ENCODE peak calls at places on chromosomes 13 and 19, in ten cellular contexts. V is left ventricle myocardium inferior, U is pancreas, W is mammary epithelial cell, D is colonic mucosa, K is breast epithelium, Z is mucosa of descending colon, S is lower lobe of right lung, J is heart left ventricle, E is transverse colon. N is an unnamed sample.
A peak's percentile ranks its signal among the peaks of the same experiment; 100 is the strongest.

GRCh38 chr13:49343255-49343654 is 95.5 kb downstream of the CDADC1 start:
- DNase-seq in V (no peak), U (no peak), W (no peak), D (no peak), K (no peak), Z (no peak), S (no peak), J (no peak), E (no peak), N (no peak)

GRCh38 chr13:27770809-27771208 is 21.5 kb upstream of the GSX1 start:
- DNase-seq in V (no peak), U (no peak), W (peak; percentile 86), D (peak; percentile 36), K (no peak), Z (no peak), S (no peak), J (no peak), E (peak; percentile 36), N (no peak)

GRCh38 chr13:31965361-31966066 is 66.1 kb upstream of the FRY start:
- DNase-seq in V (no peak), U (no peak), W (peak; percentile 59), D (no peak), K (no peak), Z (no peak), S (no peak), J (no peak), E (no peak), N (no peak)

GRCh38 chr19:49664171-49665070 is 1.2 kb downstream of the IRF3 start:
- DNase-seq in V (peak; percentile 89), U (peak; percentile 95), W (peak; percentile 95), D (peak; percentile 97), K (peak; percentile 93), Z (peak; percentile 96), S (peak; percentile 93), J (peak; percentile 87), E (peak; percentile 94), N (no peak)

GRCh38 chr13:86445584-86446140 is 646.4 kb upstream of the SLITRK6 start:
- DNase-seq in V (no peak), U (no peak), W (no peak), D (no peak), K (no peak), Z (no peak), S (no peak), J (no peak), E (no peak), N (no peak)

GRCh38 chr13:101514695-101515275 is 62.3 kb downstream of the ITGBL1 start:
- DNase-seq in V (no peak), U (no peak), W (peak; percentile 46), D (peak; percentile 20), K (no peak), Z (no peak), S (no peak), J (no peak), E (no peak), N (no peak)

GRCh38 chr13:80339841-80340642 is 884 bp downstream of the SPRY2 start:
- DNase-seq in V (peak; percentile 52), U (peak; percentile 83), W (peak; percentile 52), D (peak; percentile 67), K (no peak), Z (peak; percentile 74), S (peak; percentile 69), J (peak; percentile 58), E (peak; percentile 68), N (no peak)

GRCh38 chr13:103799028-103799427 is 732.8 kb upstream of the SLC10A2 start:
- DNase-seq in V (no peak), U (no peak), W (no peak), D (no peak), K (no peak), Z (no peak), S (no peak), J (no peak), E (no peak), N (no peak)

GRCh38 chr13:66154981-66155380 is 1075.2 kb downstream of the PCDH9 start:
- DNase-seq in V (no peak), U (no peak), W (no peak), D (no peak), K (no peak), Z (no peak), S (no peak), J (no peak), E (no peak), N (peak; percentile 27)

GRCh38 chr19:6776999-6777398 is 4.5 kb downstream of the VAV1 start:
- DNase-seq in V (no peak), U (no peak), W (no peak), D (no peak), K (no peak), Z (no peak), S (no peak), J (no peak), E (no peak), N (no peak)

GRCh38 chr19:3358919-3359849 is 7.2 kb upstream of the NFIC start:
- DNase-seq in V (peak; percentile 78), U (peak; percentile 89), W (no peak), D (peak; percentile 65), K (no peak), Z (peak; percentile 82), S (peak; percentile 85), J (peak; percentile 70), E (peak; percentile 78), N (no peak)

GRCh38 chr13:76725211-76725610 is 161.0 kb downstream of the KCTD12 start:
- DNase-seq in V (no peak), U (no peak), W (no peak), D (no peak), K (no peak), Z (no peak), S (no peak), J (no peak), E (no peak), N (peak; percentile 38)

DNA sequence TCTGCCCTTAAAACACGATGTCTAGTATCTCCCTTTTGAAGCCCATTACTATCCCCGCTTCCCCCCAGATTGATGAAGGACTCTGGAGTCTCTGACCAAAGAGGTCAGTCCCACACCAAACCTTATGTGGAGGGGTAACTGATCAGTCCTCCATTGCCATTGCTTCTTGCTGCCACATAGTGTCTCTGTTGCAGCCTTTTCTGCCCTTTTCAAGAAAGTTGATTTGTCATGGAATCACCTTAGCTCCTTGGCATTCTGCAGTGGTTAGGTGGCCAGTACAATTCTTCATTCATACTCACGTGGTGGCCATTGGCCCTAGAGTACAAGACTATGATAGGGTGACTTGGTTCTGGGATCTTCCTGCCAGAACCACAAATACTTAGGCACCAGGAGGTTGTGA is 8.4 kb upstream of the HTR2A start:
- DNase-seq in V (no peak), U (no peak), W (peak; percentile 33), D (no peak), K (no peak), Z (no peak), S (no peak), J (no peak), E (no peak), N (no peak)
- TF ChIP-seq CTCF in V (no peak), U (no peak), W (peak; percentile 14), D (no peak), K (no peak), Z (no peak), S (no peak), J (no peak), E (no peak), N (peak; percentile 14)

GRCh38 chr19:7961930-7962626 is 18.6 kb upstream of the TIMM44 start:
- DNase-seq in V (no peak), U (no peak), W (no peak), D (no peak), K (no peak), Z (no peak), S (no peak), J (no peak), E (no peak), N (no peak)
- H3K4me3 ChIP-seq in V (no peak overlapping the region), U (no peak overlapping the region), W (no peak overlapping the region), D (no peak overlapping the region), K (no peak overlapping the region), Z (no peak overlapping the region), S (no peak overlapping the region), J (no peak overlapping the region), E (no peak overlapping the region), N (no peak overlapping the region)

GRCh38 chr19:10687518-10688288 is 13.5 kb upstream of the QTRT1 start:
- DNase-seq in V (no peak), U (peak; percentile 74), W (no peak), D (no peak), K (no peak), Z (no peak), S (no peak), J (no peak), E (no peak), N (no peak)
- H3K36me3 ChIP-seq in V (peaks cover 90% of the 10 kb centered on the region), U (peaks cover 77% of the 10 kb centered on the region), W (peaks cover 40% of the 10 kb centered on the region), D (peaks cover 27% of the 10 kb centered on the region), K (peaks cover 16% of the 10 kb centered on the region), Z (peaks cover 17% of the 10 kb centered on the region), S (peaks cover 100% of the 10 kb centered on the region), J (peaks cover 100% of the 10 kb centered on the region), E (peaks cover 3% of the 10 kb centered on the region), N (peaks cover 58% of the 10 kb centered on the region)

GRCh38 chr13:110276553-110276950 is 30.4 kb downstream of the COL4A1 start:
- DNase-seq in V (no peak), U (no peak), W (no peak), D (no peak), K (no peak), Z (no peak), S (no peak), J (no peak), E (no peak), N (no peak)

GRCh38 chr13:110272651-110273050 is 34.3 kb downstream of the COL4A1 start:
- DNase-seq in V (no peak), U (no peak), W (no peak), D (no peak), K (no peak), Z (no peak), S (no peak), J (no peak), E (no peak), N (no peak)

GRCh38 chr13:110273254-110273653 is 33.7 kb downstream of the COL4A1 start:
- DNase-seq in V (no peak), U (no peak), W (no peak), D (no peak), K (no peak), Z (no peak), S (no peak), J (no peak), E (no peak), N (no peak)

GRCh38 chr13:110275931-110276552 is 30.9 kb downstream of the COL4A1 start:
- DNase-seq in V (peak; percentile 76), U (no peak), W (no peak), D (no peak), K (no peak), Z (no peak), S (no peak), J (peak; percentile 42), E (no peak), N (no peak)

DNA sequence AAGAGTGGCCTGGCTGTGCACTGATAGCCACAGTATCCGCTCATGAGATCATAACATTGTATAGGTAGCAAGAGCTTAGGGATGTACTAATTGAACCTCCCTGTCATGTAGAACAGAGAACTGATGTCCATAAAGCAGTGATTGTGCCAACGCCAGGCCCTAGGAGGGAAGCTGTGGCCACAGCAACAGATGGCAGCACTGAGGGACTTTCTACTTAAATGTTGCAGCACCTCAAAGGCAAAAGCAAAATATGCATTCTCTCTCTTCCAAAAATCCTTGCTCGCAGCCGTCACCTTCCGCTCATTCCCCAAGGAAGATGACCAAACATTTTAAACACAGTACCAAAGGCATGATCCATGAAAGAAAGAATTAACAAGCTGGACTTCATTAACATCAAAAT is 32.3 kb downstream of the COL4A1 start:
- DNase-seq in V (no peak), U (no peak), W (no peak), D (no peak), K (no peak), Z (no peak), S (no peak), J (no peak), E (no peak), N (no peak)
- TF ChIP-seq CTCF in V (peak; percentile 62), U (no peak), W (peak; percentile 18), D (no peak), K (no peak), Z (no peak), S (peak; percentile 12), J (peak; percentile 39), E (no peak), N (peak; percentile 27)